ENCODE peak calls at places on chromosomes 11 and 22, in four cellular contexts. L, J, U and N are unnamed samples.

GRCh38 chr11:118708296-118708695 is 28.8 kb upstream of the TREH start:
- DNase-seq in L (no peak), J (no peak), U (no peak), N (no peak)

GRCh38 chr22:35192121-35192918 is 65.0 kb upstream of the HMGXB4 start:
- DNase-seq in L (no peak), J (no peak), U (no peak), N (no peak)

GRCh38 chr11:69245041-69245440 is 48.9 kb upstream of the MYEOV start:
- DNase-seq in L (no peak), J (no peak), U (no peak), N (no peak)

GRCh38 chr11:111006207-111006606 is 239.3 kb upstream of the POU2AF2 start:
- DNase-seq in L (no peak), J (no peak), U (no peak), N (no peak)

GRCh38 chr22:23306438-23306921 is 126.2 kb downstream of the BCR start:
- DNase-seq in L (no peak), J (no peak), U (no peak), N (no peak)

GRCh38 chr11:93225642-93226041 is 27.9 kb upstream of the SLC36A4 start:
- DNase-seq in L (no peak), J (no peak), U (no peak), N (no peak)

GRCh38 chr11:112961751-112962747 is 829 bp downstream of the NCAM1 start:
- DNase-seq in L (peak), J (no peak), U (no peak), N (no peak)

GRCh38 chr22:29011200-29011867 is 50.3 kb downstream of the C22orf31 start:
- DNase-seq in L (no peak), J (no peak), U (no peak), N (no peak)

GRCh38 chr22:22576244-22576988 is 17.4 kb upstream of the PRAME start:
- DNase-seq in L (peak), J (peak), U (peak), N (no peak)

GRCh38 chr11:19871531-19871930 is 158.9 kb downstream of the NAV2 start:
- DNase-seq in L (no peak), J (no peak), U (no peak), N (no peak)

GRCh38 chr22:38313384-38313955 is 3.8 kb downstream of the CSNK1E start:
- DNase-seq in L (no peak), J (no peak), U (no peak), N (peak)

GRCh38 chr11:116473790-116474346 is 298.9 kb downstream of the BUD13 start:
- DNase-seq in L (peak), J (no peak), U (no peak), N (no peak)

GRCh38 chr11:61733120-61733978 is 19.1 kb upstream of the MYRF start:
- DNase-seq in L (peak), J (peak), U (peak), N (peak)

GRCh38 chr11:61158691-61159381 is 2.4 kb downstream of the VPS37C start:
- DNase-seq in L (no peak), J (no peak), U (no peak), N (no peak)

GRCh38 chr22:48547971-48548370 is 1279.7 kb downstream of the BRD1 start:
- DNase-seq in L (no peak), J (no peak), U (no peak), N (no peak)

GRCh38 chr11:46930089-46930488 is 6.5 kb upstream of the CSTPP1 start:
- DNase-seq in L (no peak), J (no peak), U (peak), N (no peak)

GRCh38 chr11:8586805-8587204 is 7.2 kb downstream of the STK33 start:
- DNase-seq in L (no peak), J (no peak), U (no peak), N (no peak)

GRCh38 chr11:65066805-65067291 is 8.5 kb upstream of the NAALADL1 start:
- DNase-seq in L (peak), J (no peak), U (no peak), N (no peak)

GRCh38 chr11:134560066-134560465 is 148.0 kb upstream of the B3GAT1 start:
- DNase-seq in L (no peak), J (no peak), U (no peak), N (no peak)

GRCh38 chr22:19895160-19895849 is 40.6 kb upstream of the GNB1L start:
- DNase-seq in L (no peak), J (no peak), U (no peak), N (no peak)

GRCh38 chr11:34167961-34168360 is 62.5 kb downstream of the NAT10 start:
- DNase-seq in L (no peak), J (no peak), U (no peak), N (no peak)

GRCh38 chr11:10670099-10670498 is 23.5 kb downstream of the IRAG1 start:
- DNase-seq in L (no peak), J (no peak), U (no peak), N (no peak)

GRCh38 chr22:43066134-43066533 is 23.1 kb downstream of the TTLL1 start:
- DNase-seq in L (no peak), J (no peak), U (no peak), N (no peak)

GRCh38 chr22:43057641-43058040 is 31.6 kb downstream of the TTLL1 start:
- DNase-seq in L (no peak), J (no peak), U (no peak), N (no peak)

DNA sequence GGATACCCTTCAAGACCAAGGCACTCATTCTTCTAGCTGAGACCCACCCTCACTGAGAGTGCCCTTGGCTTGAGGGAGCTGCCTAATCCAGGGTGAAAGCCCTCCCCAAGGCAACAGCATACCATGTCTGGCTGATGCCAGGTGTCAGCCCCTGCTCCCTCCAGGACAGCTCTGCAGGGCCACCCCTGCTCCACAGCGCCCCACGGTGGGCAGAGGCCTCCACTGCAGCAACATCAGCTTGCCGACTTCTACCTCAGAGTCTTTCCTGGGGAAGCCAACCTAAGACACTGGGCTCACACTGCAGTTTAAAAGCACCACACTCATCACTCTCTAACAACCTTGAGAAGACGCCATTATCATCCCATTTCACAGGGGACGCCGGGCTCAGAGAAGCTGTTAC is 29.0 kb downstream of the TTLL1 start:
- DNase-seq in L (peak), J (peak), U (peak), N (no peak)
- TF ChIP-seq NR2C2 in L (no peak), J (no peak), U (no peak), N (no peak)

GRCh38 chr11:125072210-125072960 is 9.3 kb downstream of the SLC37A2 start:
- DNase-seq in L (no peak), J (no peak), U (peak), N (peak)

GRCh38 chr11:125071831-125072209 is 8.7 kb downstream of the SLC37A2 start:
- DNase-seq in L (no peak), J (no peak), U (no peak), N (no peak)

GRCh38 chr11:125069796-125070195 is 6.7 kb downstream of the SLC37A2 start:
- DNase-seq in L (no peak), J (no peak), U (no peak), N (no peak)

GRCh38 chr11:125071408-125071807 is 8.3 kb downstream of the SLC37A2 start:
- DNase-seq in L (no peak), J (no peak), U (no peak), N (no peak)

DNA sequence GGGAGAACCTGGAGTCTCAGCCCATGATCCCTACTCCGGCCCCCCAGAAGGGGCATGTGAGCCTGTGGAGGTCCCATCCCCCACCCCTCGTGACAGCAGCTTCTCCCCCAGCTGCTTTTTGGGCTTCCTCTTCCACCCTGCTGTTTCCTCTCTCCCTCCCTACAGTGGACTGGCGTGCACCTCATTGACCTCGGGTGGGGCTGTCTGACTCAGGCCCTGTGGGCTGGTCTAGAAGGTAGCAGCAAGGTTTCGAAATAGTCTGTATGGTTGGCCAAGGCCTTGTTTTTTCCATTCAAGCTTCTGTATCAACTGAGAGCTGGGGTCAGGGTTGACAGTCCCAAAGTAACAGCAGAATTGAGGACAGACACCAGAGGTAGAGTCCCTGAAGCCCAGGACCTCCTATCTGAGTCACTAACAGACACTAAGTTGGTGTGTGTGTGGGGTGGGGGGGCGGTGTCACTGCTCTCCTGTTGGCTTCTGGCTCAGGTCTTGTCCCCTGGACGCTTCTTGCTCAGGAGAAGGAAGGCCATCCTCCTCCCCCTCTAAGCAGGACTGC is 7.7 kb downstream of the SLC37A2 start:
- DNase-seq in L (no peak), J (peak), U (peak), N (peak)
- TF ChIP-seq NR2C2 in L (no peak), J (no peak), U (peak), N (no peak)

GRCh38 chr11:123654566-123655081 is at the start of gene SCN3B:
- DNase-seq in L (peak), J (peak), U (peak), N (no peak)
- TF ChIP-seq NR2C2 in L (no peak), J (no peak), U (no peak), N (no peak)

GRCh38 chr11:79546366-79546765 is 105.5 kb upstream of the TENM4 start:
- DNase-seq in L (no peak), J (no peak), U (no peak), N (no peak)
- TF ChIP-seq NR2C2 in L (no peak), J (no peak), U (no peak), N (no peak)

GRCh38 chr22:39491696-39492095 is 10.4 kb upstream of the MIEF1 start:
- DNase-seq in L (no peak), J (no peak), U (no peak), N (no peak)

GRCh38 chr22:39494471-39495120 is 7.5 kb upstream of the MIEF1 start:
- DNase-seq in L (no peak), J (no peak), U (no peak), N (no peak)

GRCh38 chr22:39492186-39492585 is 9.9 kb upstream of the MIEF1 start:
- DNase-seq in L (no peak), J (no peak), U (no peak), N (no peak)

GRCh38 chr22:39496131-39496838 is 5.8 kb upstream of the MIEF1 start:
- DNase-seq in L (peak), J (peak), U (peak), N (no peak)

GRCh38 chr22:39493759-39494158 is 8.3 kb upstream of the MIEF1 start:
- DNase-seq in L (no peak), J (no peak), U (no peak), N (no peak)
- TF ChIP-seq NR2C2 in L (no peak), J (no peak), U (no peak), N (no peak)